ENCODE peak calls at places on chromosomes 7 and 10, in six cellular contexts. E is NCI-H2081; P is iPS DF 6.9; R is activated T-helper 1 cell treated with anti-CD3 and anti-CD28 coated beads, Interleukin-2, amount 50 U/mL, for 16 hours; C is hippocampal formation; V is T-helper 2 cell. T is an unnamed sample.

GRCh38 chr10:29736325-29737208 is 101.8 kb upstream of the SVIL start:
- DNase-seq in E (peak), P (no peak), R (no peak), C (no peak), V (peak), T (peak)

GRCh38 chr7:22854158-22855048 is 31.8 kb upstream of the TOMM7 start:
- DNase-seq in E (peak), P (no peak), R (peak), C (no peak), V (peak), T (peak)

GRCh38 chr7:43879477-43879876 is 10.2 kb upstream of the MRPS24 start:
- DNase-seq in E (no peak), P (no peak), R (no peak), C (no peak), V (no peak), T (no peak)

GRCh38 chr7:159094030-159094740 is 50.5 kb downstream of the VIPR2 start:
- DNase-seq in E (peak), P (no peak), R (no peak), C (no peak), V (no peak), T (no peak)

GRCh38 chr7:18004372-18004771 is 23.3 kb downstream of the PRPS1L1 start:
- DNase-seq in E (no peak), P (no peak), R (no peak), C (no peak), V (no peak), T (no peak)

GRCh38 chr10:87635498-87636312 is 24.0 kb upstream of the PAPSS2 start:
- DNase-seq in E (no peak), P (no peak), R (no peak), C (no peak), V (peak), T (no peak)

GRCh38 chr7:78852951-78853350 is 600.5 kb downstream of the MAGI2 start:
- DNase-seq in E (no peak), P (no peak), R (no peak), C (no peak), V (no peak), T (no peak)

GRCh38 chr10:95601116-95601719 is 40.0 kb upstream of the SORBS1 start:
- DNase-seq in E (peak), P (peak), R (no peak), C (peak), V (peak), T (peak)

GRCh38 chr10:72158174-72158573 is 57.6 kb upstream of the ANAPC16 start:
- DNase-seq in E (no peak), P (no peak), R (no peak), C (peak), V (no peak), T (no peak)

T was measured in prostate gland.